ENCODE peak calls at places on chromosomes 16 and 17, in eight cellular contexts. One of them, this sample, is unnamed.

GRCh38 chr17:33562792-33563191 is 269.7 kb upstream of the ASIC2 start:
- DNase-seq in prostate gland: no peak
- DNase-seq in GM23338: peak; percentile 41
- DNase-seq in HL-60: no peak
- DNase-seq in spleen: no peak
- DNase-seq in HCT116: no peak
- DNase-seq in HepG2: no peak
- DNase-seq in stomach: no peak
- DNase-seq in this sample: no peak

GRCh38 chr16:47143677-47144558 is at the start of gene NETO2:
- DNase-seq in HL-60: peak; percentile 60
- DNase-seq in HCT116: no peak
- DNase-seq in GM23338: peak; percentile 82
- DNase-seq in spleen: peak; percentile 92
- DNase-seq in prostate gland: peak; percentile 17
- DNase-seq in HepG2: peak; percentile 52
- DNase-seq in stomach: peak; percentile 57
- DNase-seq in this sample: no peak

GRCh38 chr17:48625502-48626201 is 506 bp downstream of the HOXB9 start:
- DNase-seq in GM23338: peak; percentile 66
- DNase-seq in HL-60: peak; percentile 6
- DNase-seq in HepG2: no peak
- DNase-seq in HCT116: no peak
- DNase-seq in prostate gland: peak; percentile 35
- DNase-seq in spleen: no peak
- DNase-seq in stomach: peak; percentile 46
- DNase-seq in this sample: no peak

GRCh38 chr16:75264999-75265910 is 13.8 kb upstream of the BCAR1 start:
- DNase-seq in HCT116: no peak
- DNase-seq in stomach: peak; percentile 68
- DNase-seq in GM23338: peak; percentile 46
- DNase-seq in spleen: no peak
- DNase-seq in HepG2: no peak
- DNase-seq in prostate gland: peak; percentile 53
- DNase-seq in HL-60: no peak
- DNase-seq in this sample: no peak

GRCh38 chr17:50150354-50151040 is at the start of gene PPP1R9B:
- DNase-seq in stomach: no peak
- DNase-seq in GM23338: no peak
- DNase-seq in HL-60: no peak
- DNase-seq in prostate gland: no peak
- DNase-seq in spleen: peak; percentile 86
- DNase-seq in HepG2: no peak
- DNase-seq in HCT116: no peak
- DNase-seq in this sample: no peak

GRCh38 chr16:13517856-13518255 is 402.1 kb upstream of the ERCC4 start:
- DNase-seq in HCT116: no peak
- DNase-seq in prostate gland: no peak
- DNase-seq in GM23338: no peak
- DNase-seq in spleen: no peak
- DNase-seq in stomach: no peak
- DNase-seq in HL-60: no peak
- DNase-seq in HepG2: no peak
- DNase-seq in this sample: no peak

GRCh38 chr16:75118943-75119539 is 2.5 kb upstream of the LDHD start:
- DNase-seq in HL-60: no peak
- DNase-seq in stomach: no peak
- DNase-seq in HepG2: peak; percentile 51
- DNase-seq in spleen: no peak
- DNase-seq in GM23338: no peak
- DNase-seq in prostate gland: no peak
- DNase-seq in HCT116: no peak
- DNase-seq in this sample: no peak

GRCh38 chr17:70124723-70125122 is 44.6 kb upstream of the KCNJ2 start:
- DNase-seq in GM23338: no peak
- DNase-seq in HL-60: no peak
- DNase-seq in stomach: no peak
- DNase-seq in HCT116: no peak
- DNase-seq in HepG2: no peak
- DNase-seq in prostate gland: no peak
- DNase-seq in spleen: no peak
- DNase-seq in this sample: no peak

GRCh38 chr17:73943416-73943770 is 260.1 kb upstream of the RPL38 start:
- DNase-seq in HCT116: no peak
- DNase-seq in GM23338: no peak
- DNase-seq in HL-60: no peak
- DNase-seq in spleen: no peak
- DNase-seq in stomach: no peak
- DNase-seq in HepG2: no peak
- DNase-seq in prostate gland: no peak
- DNase-seq in this sample: no peak

GRCh38 chr16:75203667-75204409 is 3.1 kb downstream of the CTRB2 start:
- DNase-seq in stomach: no peak
- DNase-seq in prostate gland: no peak
- DNase-seq in HL-60: no peak
- DNase-seq in HepG2: no peak
- DNase-seq in GM23338: no peak
- DNase-seq in HCT116: no peak
- DNase-seq in spleen: peak; percentile 62
- DNase-seq in this sample: no peak

GRCh38 chr17:56675876-56676660 is 82.6 kb downstream of the NOG start:
- DNase-seq in GM23338: no peak
- DNase-seq in stomach: no peak
- DNase-seq in HL-60: no peak
- DNase-seq in HepG2: no peak
- DNase-seq in spleen: no peak
- DNase-seq in HCT116: no peak
- DNase-seq in prostate gland: no peak
- DNase-seq in this sample: no peak

GRCh38 chr17:56786989-56787482 is 46.7 kb downstream of the C17orf67 start:
- DNase-seq in HepG2: peak; percentile 73
- DNase-seq in stomach: no peak
- DNase-seq in prostate gland: peak; percentile 26
- DNase-seq in GM23338: no peak
- DNase-seq in HCT116: peak; percentile 90
- DNase-seq in HL-60: peak; percentile 93
- DNase-seq in spleen: no peak
- DNase-seq in this sample: no peak

GRCh38 chr17:50060951-50061712 is 5.2 kb downstream of the ITGA3 start:
- DNase-seq in HCT116: no peak
- DNase-seq in GM23338: no peak
- DNase-seq in HL-60: no peak
- DNase-seq in HepG2: no peak
- DNase-seq in prostate gland: peak; percentile 70
- DNase-seq in spleen: peak; percentile 71
- DNase-seq in stomach: peak; percentile 76
- DNase-seq in this sample: no peak

GRCh38 chr16:50151744-50152143 is 1.4 kb upstream of the TENT4B start:
- DNase-seq in HepG2: no peak
- DNase-seq in GM23338: no peak
- DNase-seq in spleen: peak; percentile 82
- DNase-seq in stomach: no peak
- DNase-seq in HCT116: no peak
- DNase-seq in HL-60: no peak
- DNase-seq in prostate gland: no peak
- DNase-seq in this sample: no peak

GRCh38 chr17:29826045-29826692 is 103.9 kb downstream of the SSH2 start:
- DNase-seq in stomach: no peak
- DNase-seq in HL-60: no peak
- DNase-seq in HCT116: no peak
- DNase-seq in spleen: no peak
- DNase-seq in HepG2: no peak
- DNase-seq in prostate gland: no peak
- DNase-seq in GM23338: no peak
- DNase-seq in this sample: no peak

GRCh38 chr17:66347661-66348604 is 45.5 kb downstream of the PRKCA start:
- DNase-seq in stomach: no peak
- DNase-seq in GM23338: no peak
- DNase-seq in HL-60: no peak
- DNase-seq in HepG2: peak; percentile 57
- DNase-seq in HCT116: no peak
- DNase-seq in prostate gland: no peak
- DNase-seq in spleen: no peak
- DNase-seq in this sample: no peak

GRCh38 chr16:70754371-70754770 is 46.6 kb downstream of the VAC14 start:
- DNase-seq in HCT116: no peak
- DNase-seq in prostate gland: no peak
- DNase-seq in stomach: no peak
- DNase-seq in HepG2: no peak
- DNase-seq in GM23338: no peak
- DNase-seq in spleen: peak; percentile 64
- DNase-seq in HL-60: no peak
- DNase-seq in this sample: no peak

DNA sequence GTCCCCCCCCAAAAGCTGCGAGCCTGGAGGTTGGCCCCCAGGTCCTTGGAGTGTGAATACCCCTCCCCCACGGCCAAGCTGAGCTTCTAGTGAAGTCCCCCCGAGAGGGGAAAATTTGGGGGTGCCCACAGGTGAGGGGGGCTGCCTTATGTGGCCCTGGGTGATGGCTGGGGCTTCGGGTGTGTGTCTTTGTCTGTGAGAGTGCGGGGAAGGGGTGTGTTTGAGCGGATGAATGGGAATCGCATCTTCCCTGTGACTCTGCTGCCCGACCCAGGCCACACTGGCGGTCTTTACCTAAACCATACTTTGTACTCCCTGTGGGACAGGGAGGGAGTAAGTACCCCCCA is 1.2 kb downstream of the SBK1 start:
- DNase-seq in prostate gland: no peak
- DNase-seq in GM23338: peak; percentile 24
- DNase-seq in spleen: no peak
- DNase-seq in stomach: no peak
- DNase-seq in HL-60: no peak
- DNase-seq in HCT116: no peak
- DNase-seq in HepG2: no peak
- DNase-seq in this sample: no peak
- H3K4me3 ChIP-seq in prostate gland: peak overlapping the region; percentile 56
- H3K4me3 ChIP-seq in GM23338: peak overlapping the region; percentile 100
- H3K4me3 ChIP-seq in spleen: peak overlapping the region; percentile 65
- H3K4me3 ChIP-seq in stomach: peak overlapping the region; percentile 67
- H3K4me3 ChIP-seq in HL-60: no peak overlapping the region
- H3K4me3 ChIP-seq in HCT116: peak overlapping the region; percentile 89
- H3K4me3 ChIP-seq in HepG2: peak overlapping the region; percentile 71
- H3K4me3 ChIP-seq in this sample: peak overlapping the region; percentile 80

GRCh38 chr17:78380370-78380769 is 1.9 kb downstream of the PGS1 start:
- DNase-seq in GM23338: no peak
- DNase-seq in HCT116: no peak
- DNase-seq in HL-60: no peak
- DNase-seq in spleen: no peak
- DNase-seq in prostate gland: no peak
- DNase-seq in stomach: no peak
- DNase-seq in HepG2: no peak
- DNase-seq in this sample: no peak

GRCh38 chr17:78383725-78384471 is 5.4 kb downstream of the PGS1 start:
- DNase-seq in prostate gland: peak; percentile 80
- DNase-seq in HL-60: peak; percentile 95
- DNase-seq in stomach: peak; percentile 57
- DNase-seq in spleen: peak; percentile 93
- DNase-seq in HepG2: no peak
- DNase-seq in HCT116: no peak
- DNase-seq in GM23338: no peak
- DNase-seq in this sample: no peak

GRCh38 chr17:78379134-78379497 is 667 bp downstream of the PGS1 start:
- DNase-seq in stomach: no peak
- DNase-seq in GM23338: no peak
- DNase-seq in prostate gland: no peak
- DNase-seq in spleen: no peak
- DNase-seq in HepG2: peak; percentile 81
- DNase-seq in HL-60: no peak
- DNase-seq in HCT116: no peak
- DNase-seq in this sample: no peak

GRCh38 chr17:78384479-78385175 is 6.2 kb downstream of the PGS1 start:
- DNase-seq in stomach: no peak
- DNase-seq in HCT116: no peak
- DNase-seq in spleen: no peak
- DNase-seq in HL-60: peak; percentile 40
- DNase-seq in GM23338: no peak
- DNase-seq in HepG2: no peak
- DNase-seq in prostate gland: no peak
- DNase-seq in this sample: no peak

DNA sequence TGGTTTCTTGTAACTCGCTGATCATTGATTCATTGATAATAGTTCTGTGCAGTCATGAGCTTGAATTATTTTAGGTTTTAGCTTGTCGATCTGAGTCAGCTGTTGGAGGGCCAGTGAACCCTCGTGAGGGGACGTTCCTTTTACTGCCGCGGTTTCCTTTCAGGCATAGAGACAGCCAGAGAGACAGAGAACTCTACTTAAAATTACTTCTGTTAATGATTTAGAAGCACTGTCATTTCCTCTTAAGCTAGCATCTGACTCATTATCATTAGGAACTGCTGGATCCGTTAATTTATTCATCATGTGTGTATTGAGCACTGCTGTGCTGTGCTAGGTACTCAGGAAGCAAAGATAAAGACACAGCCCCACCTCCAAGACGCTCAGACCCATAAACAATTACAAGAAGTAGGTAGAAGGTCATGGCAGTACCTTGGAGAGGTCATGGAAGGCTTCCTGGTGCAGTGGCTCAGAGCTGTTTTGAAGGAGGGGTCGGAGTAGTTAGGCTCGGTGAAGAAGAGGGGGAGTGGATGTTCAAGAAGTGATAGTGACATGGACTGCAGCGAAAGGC is 3.2 kb downstream of the PGS1 start:
- DNase-seq in HepG2: no peak
- DNase-seq in spleen: no peak
- DNase-seq in stomach: no peak
- DNase-seq in HL-60: peak; percentile 42
- DNase-seq in prostate gland: no peak
- DNase-seq in HCT116: no peak
- DNase-seq in GM23338: peak; percentile 55
- DNase-seq in this sample: no peak
- H3K27ac ChIP-seq in HepG2: no peak overlapping the region
- H3K27ac ChIP-seq in spleen: peak overlapping the region; percentile 99
- H3K27ac ChIP-seq in stomach: peak overlapping the region; percentile 55
- H3K27ac ChIP-seq in HL-60: peak overlapping the region; percentile 46
- H3K27ac ChIP-seq in prostate gland: peak overlapping the region; percentile 46
- H3K27ac ChIP-seq in HCT116: no peak overlapping the region
- H3K27ac ChIP-seq in GM23338: peak overlapping the region; percentile 57
- H3K27ac ChIP-seq in this sample: no peak overlapping the region

GRCh38 chr16:55264949-55265348 is 59.1 kb upstream of the IRX6 start:
- DNase-seq in HL-60: no peak
- DNase-seq in GM23338: no peak
- DNase-seq in prostate gland: peak; percentile 7
- DNase-seq in spleen: no peak
- DNase-seq in stomach: no peak
- DNase-seq in HCT116: no peak
- DNase-seq in HepG2: no peak
- DNase-seq in this sample: no peak
- TF ChIP-seq POLR2AphosphoS5 in HL-60: no peak
- TF ChIP-seq POLR2AphosphoS5 in GM23338: no peak
- TF ChIP-seq POLR2AphosphoS5 in prostate gland: no peak
- TF ChIP-seq POLR2AphosphoS5 in spleen: no peak
- TF ChIP-seq POLR2AphosphoS5 in stomach: no peak
- TF ChIP-seq POLR2AphosphoS5 in HCT116: no peak
- TF ChIP-seq POLR2AphosphoS5 in HepG2: no peak
- TF ChIP-seq POLR2AphosphoS5 in this sample: no peak

DNA sequence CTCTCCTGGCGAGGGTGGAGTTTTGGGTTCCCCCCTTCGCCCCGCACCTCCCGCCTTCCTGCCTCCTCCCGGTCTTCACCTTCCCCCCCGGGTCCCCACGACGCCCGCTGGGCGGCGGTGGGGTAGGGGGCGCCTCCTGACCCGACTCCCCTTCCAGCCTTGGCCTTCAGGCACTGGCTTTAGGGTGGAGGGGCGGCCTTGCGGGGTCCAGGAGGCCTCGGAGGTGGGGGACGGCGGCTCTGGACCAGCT is 2.4 kb downstream of the SLC16A3 start:
- DNase-seq in stomach: no peak
- DNase-seq in HepG2: no peak
- DNase-seq in GM23338: no peak
- DNase-seq in prostate gland: no peak
- DNase-seq in HCT116: no peak
- DNase-seq in HL-60: peak; percentile 76
- DNase-seq in spleen: no peak
- DNase-seq in this sample: no peak
- H3K4me3 ChIP-seq in stomach: peak overlapping the region; percentile 68
- H3K4me3 ChIP-seq in HepG2: peak overlapping the region; percentile 97
- H3K4me3 ChIP-seq in GM23338: peak overlapping the region; percentile 66
- H3K4me3 ChIP-seq in prostate gland: peak overlapping the region; percentile 39
- H3K4me3 ChIP-seq in HCT116: peak overlapping the region; percentile 99
- H3K4me3 ChIP-seq in HL-60: peak overlapping the region; percentile 86
- H3K4me3 ChIP-seq in spleen: peak overlapping the region; percentile 62
- H3K4me3 ChIP-seq in this sample: no peak overlapping the region